ENCODE peak calls at places on chromosomes 6 and 20, in four cellular contexts. One of them, this sample, is unnamed.

GRCh38 chr6:111565316-111566221 is 40.1 kb downstream of the TRAF3IP2 start:
- DNase-seq in K562: peak
- DNase-seq in H1: no peak
- DNase-seq in A549: no peak
- DNase-seq in this sample: peak

GRCh38 chr6:127518710-127519468 is at the start of gene MTCL3:
- DNase-seq in H1: peak
- DNase-seq in A549: peak
- DNase-seq in K562: no peak
- DNase-seq in this sample: no peak

GRCh38 chr6:114284281-114284680 is 58.5 kb downstream of the HS3ST5 start:
- DNase-seq in A549: no peak
- DNase-seq in K562: no peak
- DNase-seq in H1: no peak
- DNase-seq in this sample: no peak

GRCh38 chr6:85403331-85404015 is 46.4 kb upstream of the NT5E start:
- DNase-seq in H1: no peak
- DNase-seq in A549: no peak
- DNase-seq in K562: no peak
- DNase-seq in this sample: no peak

GRCh38 chr6:130965657-130966056 is 97.4 kb downstream of the EPB41L2 start:
- DNase-seq in A549: no peak
- DNase-seq in K562: no peak
- DNase-seq in H1: no peak
- DNase-seq in this sample: no peak

GRCh38 chr20:32920530-32921298 is 62.0 kb downstream of the EFCAB8 start:
- DNase-seq in A549: no peak
- DNase-seq in K562: no peak
- DNase-seq in H1: no peak
- DNase-seq in this sample: no peak

GRCh38 chr6:127090051-127090450 is 28.4 kb upstream of the RSPO3 start:
- DNase-seq in H1: no peak
- DNase-seq in A549: no peak
- DNase-seq in K562: no peak
- DNase-seq in this sample: no peak

GRCh38 chr20:12371955-12372354 is 454.3 kb downstream of the BTBD3 start:
- DNase-seq in A549: no peak
- DNase-seq in H1: no peak
- DNase-seq in K562: no peak
- DNase-seq in this sample: no peak

GRCh38 chr6:105949939-105950582 is 136.1 kb upstream of the PRDM1 start:
- DNase-seq in H1: no peak
- DNase-seq in A549: no peak
- DNase-seq in K562: no peak
- DNase-seq in this sample: no peak

GRCh38 chr6:16752206-16752867 is 8.9 kb downstream of the ATXN1 start:
- DNase-seq in H1: no peak
- DNase-seq in A549: peak
- DNase-seq in K562: no peak
- DNase-seq in this sample: peak

GRCh38 chr6:108168980-108169800 is 3.4 kb downstream of the NR2E1 start:
- DNase-seq in H1: no peak
- DNase-seq in K562: no peak
- DNase-seq in A549: no peak
- DNase-seq in this sample: no peak

GRCh38 chr20:34237942-34238341 is 3.3 kb upstream of the ASIP start:
- DNase-seq in K562: no peak
- DNase-seq in H1: no peak
- DNase-seq in A549: no peak
- DNase-seq in this sample: no peak

GRCh38 chr6:169957351-169957963 is 206.0 kb downstream of the ERMARD start:
- DNase-seq in A549: no peak
- DNase-seq in K562: no peak
- DNase-seq in H1: no peak
- DNase-seq in this sample: no peak

GRCh38 chr6:166006593-166007301 is 160.9 kb downstream of the TBXT start:
- DNase-seq in A549: no peak
- DNase-seq in H1: no peak
- DNase-seq in K562: no peak
- DNase-seq in this sample: no peak

GRCh38 chr6:26232950-26233607 is 131.9 kb upstream of the BTN3A2 start:
- DNase-seq in H1: no peak
- DNase-seq in A549: no peak
- DNase-seq in K562: peak
- DNase-seq in this sample: no peak

GRCh38 chr20:29689411-29690225 is 1567.8 kb upstream of the DEFB115 start:
- DNase-seq in K562: peak
- DNase-seq in A549: no peak
- DNase-seq in H1: no peak
- DNase-seq in this sample: no peak

GRCh38 chr6:146369866-146370265 is 173.8 kb upstream of the RAB32 start:
- DNase-seq in H1: no peak
- DNase-seq in A549: no peak
- DNase-seq in K562: no peak
- DNase-seq in this sample: no peak

GRCh38 chr20:12327205-12327604 is 409.5 kb downstream of the BTBD3 start:
- DNase-seq in K562: no peak
- DNase-seq in H1: no peak
- DNase-seq in A549: no peak
- DNase-seq in this sample: no peak

GRCh38 chr6:105494688-105495087 is 91.8 kb upstream of the PREP start:
- DNase-seq in K562: no peak
- DNase-seq in H1: no peak
- DNase-seq in A549: no peak
- DNase-seq in this sample: no peak

GRCh38 chr20:48626226-48626937 is 201.4 kb downstream of the PREX1 start:
- DNase-seq in A549: no peak
- DNase-seq in K562: no peak
- DNase-seq in H1: no peak
- DNase-seq in this sample: no peak

GRCh38 chr6:57216235-57217101 is 5.6 kb downstream of the RAB23 start:
- DNase-seq in A549: no peak
- DNase-seq in H1: no peak
- DNase-seq in K562: peak
- DNase-seq in this sample: no peak

GRCh38 chr20:11912013-11912663 is 5.6 kb upstream of the BTBD3 start:
- DNase-seq in K562: no peak
- DNase-seq in H1: no peak
- DNase-seq in A549: peak
- DNase-seq in this sample: peak

GRCh38 chr6:134447423-134447822 is 129.5 kb upstream of the SGK1 start:
- DNase-seq in A549: no peak
- DNase-seq in H1: no peak
- DNase-seq in K562: no peak
- DNase-seq in this sample: no peak

GRCh38 chr20:31551581-31552081 is 37.4 kb downstream of the HM13 start:
- DNase-seq in K562: no peak
- DNase-seq in A549: no peak
- DNase-seq in H1: no peak
- DNase-seq in this sample: no peak

GRCh38 chr20:54920491-54920890 is 445.1 kb downstream of the DOK5 start:
- DNase-seq in A549: no peak
- DNase-seq in K562: no peak
- DNase-seq in H1: no peak
- DNase-seq in this sample: no peak

GRCh38 chr20:54122189-54122588 is 51.6 kb downstream of the CYP24A1 start:
- DNase-seq in H1: no peak
- DNase-seq in K562: no peak
- DNase-seq in A549: no peak
- DNase-seq in this sample: no peak

GRCh38 chr6:161561938-161562337 is 288.1 kb upstream of the AGPAT4 start:
- DNase-seq in H1: no peak
- DNase-seq in K562: no peak
- DNase-seq in A549: no peak
- DNase-seq in this sample: no peak

GRCh38 chr6:21309791-21310190 is 283.8 kb upstream of the SOX4 start:
- DNase-seq in H1: no peak
- DNase-seq in A549: no peak
- DNase-seq in K562: no peak
- DNase-seq in this sample: no peak

GRCh38 chr6:137236581-137237355 is 17.6 kb upstream of the IFNGR1 start:
- DNase-seq in A549: no peak
- DNase-seq in H1: no peak
- DNase-seq in K562: no peak
- DNase-seq in this sample: no peak

DNA sequence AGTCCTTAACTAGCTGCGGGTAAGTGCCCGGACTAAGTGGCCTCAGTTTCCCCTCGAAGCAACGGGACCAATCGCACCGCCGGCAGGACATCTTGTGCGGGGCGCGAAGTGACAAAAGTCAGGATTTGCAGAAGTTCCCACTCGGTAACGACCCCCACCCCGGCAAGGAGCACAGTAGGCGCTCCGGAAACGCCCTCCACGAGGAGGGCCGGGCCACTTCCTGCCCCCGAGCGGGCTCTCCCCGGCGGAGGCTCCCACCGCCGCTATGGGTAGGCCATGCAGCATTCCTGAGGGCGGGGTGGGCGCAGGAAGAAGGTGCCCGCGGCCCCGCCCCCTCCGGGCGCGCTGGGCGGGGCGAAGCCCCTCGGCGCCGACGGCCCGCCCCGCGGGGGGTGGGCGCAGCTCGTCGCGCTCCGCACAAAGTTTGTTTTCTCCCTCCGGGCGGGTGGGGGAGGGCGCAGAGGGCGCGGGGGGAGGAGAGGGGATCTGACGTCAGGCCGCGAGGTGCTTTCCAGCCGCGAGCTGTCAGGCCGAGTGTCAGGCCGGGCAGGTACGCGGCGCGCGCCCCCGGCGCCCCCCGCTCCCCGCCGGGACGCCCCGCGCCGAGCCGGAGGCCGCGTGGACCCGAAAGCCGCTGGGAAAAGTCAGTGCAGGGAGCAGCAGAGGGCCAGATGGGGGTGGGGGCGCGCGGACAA is at the start of gene TGIF2:
- DNase-seq in K562: peak
- DNase-seq in H1: peak
- DNase-seq in A549: peak
- DNase-seq in this sample: peak
- TF ChIP-seq USF2 in K562: no peak
- TF ChIP-seq USF2 in H1: no peak
- TF ChIP-seq USF2 in A549: no peak
- TF ChIP-seq USF2 in this sample: no peak

GRCh38 chr20:17794400-17794799 is 94.6 kb downstream of the BANF2 start:
- DNase-seq in K562: no peak
- DNase-seq in H1: no peak
- DNase-seq in A549: no peak
- DNase-seq in this sample: no peak
- TF ChIP-seq USF2 in K562: no peak
- TF ChIP-seq USF2 in H1: no peak
- TF ChIP-seq USF2 in A549: no peak
- TF ChIP-seq USF2 in this sample: no peak

GRCh38 chr20:2084703-2085102 is 16.9 kb upstream of the STK35 start:
- DNase-seq in H1: no peak
- DNase-seq in A549: no peak
- DNase-seq in K562: no peak
- DNase-seq in this sample: no peak
- TF ChIP-seq USF2 in H1: no peak
- TF ChIP-seq USF2 in A549: no peak
- TF ChIP-seq USF2 in K562: no peak
- TF ChIP-seq USF2 in this sample: peak

GRCh38 chr20:47454298-47455132 is 47.2 kb upstream of the NCOA3 start:
- DNase-seq in H1: no peak
- DNase-seq in A549: no peak
- DNase-seq in K562: no peak
- DNase-seq in this sample: peak

GRCh38 chr20:47448429-47448828 is 53.3 kb upstream of the NCOA3 start:
- DNase-seq in H1: no peak
- DNase-seq in A549: no peak
- DNase-seq in K562: no peak
- DNase-seq in this sample: no peak

GRCh38 chr20:47452736-47453161 is 48.9 kb upstream of the NCOA3 start:
- DNase-seq in K562: no peak
- DNase-seq in H1: no peak
- DNase-seq in A549: no peak
- DNase-seq in this sample: no peak

GRCh38 chr20:47453167-47453782 is 48.4 kb upstream of the NCOA3 start:
- DNase-seq in K562: no peak
- DNase-seq in H1: no peak
- DNase-seq in A549: peak
- DNase-seq in this sample: peak

DNA sequence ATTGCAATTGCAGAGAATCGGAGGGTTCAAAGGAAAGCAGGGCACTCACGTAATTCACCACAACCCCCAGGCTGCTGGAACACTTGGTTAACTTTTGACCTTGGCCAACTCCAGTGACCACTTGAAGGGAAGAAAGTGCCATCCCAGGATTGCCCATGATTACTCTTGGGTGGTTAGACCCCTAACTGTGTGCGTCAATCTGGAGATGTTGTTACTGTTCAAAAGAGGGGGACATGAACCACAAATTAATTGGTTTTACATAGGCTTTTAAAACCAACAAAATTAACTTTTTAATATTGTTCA is 50.1 kb upstream of the NCOA3 start:
- DNase-seq in H1: no peak
- DNase-seq in K562: no peak
- DNase-seq in A549: no peak
- DNase-seq in this sample: no peak
- TF ChIP-seq USF2 in H1: no peak
- TF ChIP-seq USF2 in K562: no peak
- TF ChIP-seq USF2 in A549: no peak
- TF ChIP-seq USF2 in this sample: no peak

GRCh38 chr6:10531942-10532341 is 10.8 kb downstream of the GCNT2 start:
- DNase-seq in A549: no peak
- DNase-seq in H1: no peak
- DNase-seq in K562: no peak
- DNase-seq in this sample: no peak

GRCh38 chr6:10531513-10531912 is 10.4 kb downstream of the GCNT2 start:
- DNase-seq in H1: no peak
- DNase-seq in K562: no peak
- DNase-seq in A549: no peak
- DNase-seq in this sample: no peak

GRCh38 chr6:10532392-10532791 is 11.2 kb downstream of the GCNT2 start:
- DNase-seq in H1: no peak
- DNase-seq in A549: no peak
- DNase-seq in K562: no peak
- DNase-seq in this sample: no peak

GRCh38 chr6:10535198-10535597 is 14.0 kb downstream of the GCNT2 start:
- DNase-seq in A549: no peak
- DNase-seq in K562: no peak
- DNase-seq in H1: no peak
- DNase-seq in this sample: no peak

GRCh38 chr6:10534418-10534760 is 13.2 kb downstream of the GCNT2 start:
- DNase-seq in K562: no peak
- DNase-seq in A549: no peak
- DNase-seq in H1: no peak
- DNase-seq in this sample: no peak
- TF ChIP-seq USF2 in K562: no peak
- TF ChIP-seq USF2 in A549: no peak
- TF ChIP-seq USF2 in H1: no peak
- TF ChIP-seq USF2 in this sample: no peak